ENCODE peak calls at places on chromosomes 16 and 17, in four cellular contexts. One of them, this sample, is unnamed.

GRCh38 chr16:30731411-30731810 is 16.8 kb upstream of the PHKG2 start:
- DNase-seq in K562: no peak
- DNase-seq in GM12892: no peak
- DNase-seq in GM12878: no peak
- DNase-seq in this sample: no peak

GRCh38 chr17:78046923-78047322 is 81.6 kb downstream of the TMC6 start:
- DNase-seq in K562: no peak
- DNase-seq in GM12892: no peak
- DNase-seq in GM12878: no peak
- DNase-seq in this sample: no peak

GRCh38 chr16:55775857-55776256 is 57.0 kb downstream of the CES1 start:
- DNase-seq in K562: no peak
- DNase-seq in GM12892: no peak
- DNase-seq in GM12878: no peak
- DNase-seq in this sample: no peak

GRCh38 chr16:85722066-85722465 is 28.8 kb downstream of the C16orf74 start:
- DNase-seq in K562: no peak
- DNase-seq in GM12892: no peak
- DNase-seq in GM12878: no peak
- DNase-seq in this sample: no peak

GRCh38 chr17:14330492-14330920 is 29.6 kb downstream of the HS3ST3B1 start:
- DNase-seq in K562: no peak
- DNase-seq in GM12892: no peak
- DNase-seq in GM12878: no peak
- DNase-seq in this sample: no peak

GRCh38 chr16:71569621-71570020 is 7.3 kb downstream of the TAT start:
- DNase-seq in K562: no peak
- DNase-seq in GM12892: no peak
- DNase-seq in GM12878: no peak
- DNase-seq in this sample: no peak

GRCh38 chr17:55421179-55421934 is at the start of gene MMD:
- DNase-seq in K562: peak
- DNase-seq in GM12892: no peak
- DNase-seq in GM12878: no peak
- DNase-seq in this sample: peak

GRCh38 chr17:69945698-69946185 is 129.3 kb upstream of the KCNJ16 start:
- DNase-seq in K562: no peak
- DNase-seq in GM12892: no peak
- DNase-seq in GM12878: no peak
- DNase-seq in this sample: no peak

GRCh38 chr16:10219742-10220141 is 37.5 kb upstream of the GRIN2A start:
- DNase-seq in K562: no peak
- DNase-seq in GM12892: no peak
- DNase-seq in GM12878: no peak
- DNase-seq in this sample: no peak

GRCh38 chr16:68300736-68301459 is 9.8 kb downstream of the SLC7A6OS start:
- DNase-seq in K562: no peak
- DNase-seq in GM12892: no peak
- DNase-seq in GM12878: no peak
- DNase-seq in this sample: no peak

GRCh38 chr17:2904135-2904534 is 107.9 kb downstream of the RAP1GAP2 start:
- DNase-seq in K562: no peak
- DNase-seq in GM12892: no peak
- DNase-seq in GM12878: no peak
- DNase-seq in this sample: no peak

GRCh38 chr16:50830698-50831097 is 88.8 kb downstream of the CYLD start:
- DNase-seq in K562: no peak
- DNase-seq in GM12892: no peak
- DNase-seq in GM12878: no peak
- DNase-seq in this sample: no peak

GRCh38 chr17:5500804-5501391 is 14.5 kb downstream of the MIS12 start:
- DNase-seq in K562: no peak
- DNase-seq in GM12892: peak
- DNase-seq in GM12878: no peak
- DNase-seq in this sample: peak

GRCh38 chr17:73325527-73325842 is 13.7 kb upstream of the CDC42EP4 start:
- DNase-seq in K562: no peak
- DNase-seq in GM12892: no peak
- DNase-seq in GM12878: no peak
- DNase-seq in this sample: no peak

GRCh38 chr17:44768505-44769142 is 9.8 kb downstream of the ADAM11 start:
- DNase-seq in K562: no peak
- DNase-seq in GM12892: no peak
- DNase-seq in GM12878: no peak
- DNase-seq in this sample: no peak

GRCh38 chr16:84406006-84406963 is 37.9 kb downstream of the ATP2C2 start:
- DNase-seq in K562: peak
- DNase-seq in GM12892: no peak
- DNase-seq in GM12878: no peak
- DNase-seq in this sample: no peak

GRCh38 chr16:31712064-31712540 is 161.5 kb upstream of the ZNF267 start:
- DNase-seq in K562: peak
- DNase-seq in GM12892: no peak
- DNase-seq in GM12878: no peak
- DNase-seq in this sample: no peak

GRCh38 chr16:72848759-72849664 is 198.9 kb downstream of the ZFHX3 start:
- DNase-seq in K562: no peak
- DNase-seq in GM12892: no peak
- DNase-seq in GM12878: no peak
- DNase-seq in this sample: no peak

GRCh38 chr17:57946798-57947358 is 8.3 kb downstream of the CUEDC1 start:
- DNase-seq in K562: no peak
- DNase-seq in GM12892: peak
- DNase-seq in GM12878: peak
- DNase-seq in this sample: peak

GRCh38 chr16:88810868-88811599 is 694 bp downstream of the APRT start:
- DNase-seq in K562: no peak
- DNase-seq in GM12892: peak
- DNase-seq in GM12878: no peak
- DNase-seq in this sample: peak

GRCh38 chr16:84842516-84843148 is 22.8 kb downstream of the CRISPLD2 start:
- DNase-seq in K562: no peak
- DNase-seq in GM12892: no peak
- DNase-seq in GM12878: no peak
- DNase-seq in this sample: no peak

GRCh38 chr16:56931253-56931768 is 631 bp upstream of the HERPUD1 start:
- DNase-seq in K562: no peak
- DNase-seq in GM12892: peak
- DNase-seq in GM12878: peak
- DNase-seq in this sample: no peak

GRCh38 chr17:31556969-31557620 is 165.6 kb downstream of the RAB11FIP4 start:
- DNase-seq in K562: no peak
- DNase-seq in GM12892: no peak
- DNase-seq in GM12878: no peak
- DNase-seq in this sample: no peak

GRCh38 chr16:68539704-68540370 is 746 bp downstream of the ZFP90 start:
- DNase-seq in K562: no peak
- DNase-seq in GM12892: no peak
- DNase-seq in GM12878: no peak
- DNase-seq in this sample: no peak

GRCh38 chr16:77657016-77657415 is 65.3 kb upstream of the NUDT7 start:
- DNase-seq in K562: peak
- DNase-seq in GM12892: no peak
- DNase-seq in GM12878: no peak
- DNase-seq in this sample: no peak

GRCh38 chr17:50587571-50587970 is 27.1 kb downstream of the CACNA1G start:
- DNase-seq in K562: no peak
- DNase-seq in GM12892: no peak
- DNase-seq in GM12878: no peak
- DNase-seq in this sample: no peak

GRCh38 chr17:65785109-65785508 is 223.7 kb upstream of the AXIN2 start:
- DNase-seq in K562: no peak
- DNase-seq in GM12892: no peak
- DNase-seq in GM12878: no peak
- DNase-seq in this sample: no peak

GRCh38 chr17:46764709-46765401 is 53.6 kb downstream of the WNT3 start:
- DNase-seq in K562: peak
- DNase-seq in GM12892: no peak
- DNase-seq in GM12878: no peak
- DNase-seq in this sample: no peak

GRCh38 chr16:30921748-30922419 is 1.5 kb upstream of the FBXL19 start:
- DNase-seq in K562: peak
- DNase-seq in GM12892: peak
- DNase-seq in GM12878: peak
- DNase-seq in this sample: peak

GRCh38 chr16:4651842-4652241 is 27.2 kb downstream of the MGRN1 start:
- DNase-seq in K562: no peak
- DNase-seq in GM12892: no peak
- DNase-seq in GM12878: no peak
- DNase-seq in this sample: no peak

GRCh38 chr16:56355221-56355620 is 70.1 kb downstream of the AMFR start:
- DNase-seq in K562: no peak
- DNase-seq in GM12892: no peak
- DNase-seq in GM12878: no peak
- DNase-seq in this sample: no peak

GRCh38 chr17:74610108-74610507 is 13.4 kb downstream of the CD300E start:
- DNase-seq in K562: no peak
- DNase-seq in GM12892: no peak
- DNase-seq in GM12878: no peak
- DNase-seq in this sample: no peak

GRCh38 chr17:16952401-16952800 is 19.5 kb downstream of the TNFRSF13B start:
- DNase-seq in K562: no peak
- DNase-seq in GM12892: no peak
- DNase-seq in GM12878: no peak
- DNase-seq in this sample: no peak

GRCh38 chr16:2967211-2967631 is 1.9 kb upstream of the PAQR4 start:
- DNase-seq in K562: no peak
- DNase-seq in GM12892: no peak
- DNase-seq in GM12878: no peak
- DNase-seq in this sample: no peak

GRCh38 chr17:77473615-77474226 is 333.0 kb downstream of the SEC14L1 start:
- DNase-seq in K562: no peak
- DNase-seq in GM12892: no peak
- DNase-seq in GM12878: no peak
- DNase-seq in this sample: no peak

GRCh38 chr16:25478476-25478875 is 213.3 kb upstream of the HS3ST4 start:
- DNase-seq in K562: no peak
- DNase-seq in GM12892: no peak
- DNase-seq in GM12878: no peak
- DNase-seq in this sample: no peak

GRCh38 chr16:25481636-25482035 is 210.1 kb upstream of the HS3ST4 start:
- DNase-seq in K562: no peak
- DNase-seq in GM12892: no peak
- DNase-seq in GM12878: no peak
- DNase-seq in this sample: no peak
- TF ChIP-seq TAF1 in K562: no peak
- TF ChIP-seq TAF1 in GM12892: no peak
- TF ChIP-seq TAF1 in GM12878: no peak
- TF ChIP-seq TAF1 in this sample: no peak

GRCh38 chr16:16082255-16082654 is 132.8 kb downstream of the ABCC1 start:
- DNase-seq in K562: no peak
- DNase-seq in GM12892: no peak
- DNase-seq in GM12878: no peak
- DNase-seq in this sample: no peak

GRCh38 chr16:16084874-16085273 is 135.5 kb downstream of the ABCC1 start:
- DNase-seq in K562: no peak
- DNase-seq in GM12892: no peak
- DNase-seq in GM12878: no peak
- DNase-seq in this sample: no peak

GRCh38 chr16:16086653-16087446 is 136.4 kb downstream of the ABCC6 start:
- DNase-seq in K562: no peak
- DNase-seq in GM12892: no peak
- DNase-seq in GM12878: no peak
- DNase-seq in this sample: no peak

GRCh38 chr16:16080465-16081065 is 131.1 kb downstream of the ABCC1 start:
- DNase-seq in K562: no peak
- DNase-seq in GM12892: no peak
- DNase-seq in GM12878: no peak
- DNase-seq in this sample: no peak

GRCh38 chr16:16083421-16084156 is 134.2 kb downstream of the ABCC1 start:
- DNase-seq in K562: peak
- DNase-seq in GM12892: no peak
- DNase-seq in GM12878: no peak
- DNase-seq in this sample: no peak
- TF ChIP-seq TAF1 in K562: no peak
- TF ChIP-seq TAF1 in GM12892: no peak
- TF ChIP-seq TAF1 in GM12878: no peak
- TF ChIP-seq TAF1 in this sample: no peak

GRCh38 chr17:40350410-40351184 is 13.9 kb downstream of the GJD3 start:
- DNase-seq in K562: no peak
- DNase-seq in GM12892: no peak
- DNase-seq in GM12878: no peak
- DNase-seq in this sample: no peak

GRCh38 chr17:40348136-40348504 is 16.4 kb downstream of the GJD3 start:
- DNase-seq in K562: no peak
- DNase-seq in GM12892: no peak
- DNase-seq in GM12878: no peak
- DNase-seq in this sample: no peak

GRCh38 chr17:40349477-40350409 is 14.8 kb downstream of the GJD3 start:
- DNase-seq in K562: no peak
- DNase-seq in GM12892: no peak
- DNase-seq in GM12878: no peak
- DNase-seq in this sample: no peak

GRCh38 chr17:40347319-40348135 is 17.0 kb downstream of the GJD3 start:
- DNase-seq in K562: no peak
- DNase-seq in GM12892: no peak
- DNase-seq in GM12878: no peak
- DNase-seq in this sample: no peak

DNA sequence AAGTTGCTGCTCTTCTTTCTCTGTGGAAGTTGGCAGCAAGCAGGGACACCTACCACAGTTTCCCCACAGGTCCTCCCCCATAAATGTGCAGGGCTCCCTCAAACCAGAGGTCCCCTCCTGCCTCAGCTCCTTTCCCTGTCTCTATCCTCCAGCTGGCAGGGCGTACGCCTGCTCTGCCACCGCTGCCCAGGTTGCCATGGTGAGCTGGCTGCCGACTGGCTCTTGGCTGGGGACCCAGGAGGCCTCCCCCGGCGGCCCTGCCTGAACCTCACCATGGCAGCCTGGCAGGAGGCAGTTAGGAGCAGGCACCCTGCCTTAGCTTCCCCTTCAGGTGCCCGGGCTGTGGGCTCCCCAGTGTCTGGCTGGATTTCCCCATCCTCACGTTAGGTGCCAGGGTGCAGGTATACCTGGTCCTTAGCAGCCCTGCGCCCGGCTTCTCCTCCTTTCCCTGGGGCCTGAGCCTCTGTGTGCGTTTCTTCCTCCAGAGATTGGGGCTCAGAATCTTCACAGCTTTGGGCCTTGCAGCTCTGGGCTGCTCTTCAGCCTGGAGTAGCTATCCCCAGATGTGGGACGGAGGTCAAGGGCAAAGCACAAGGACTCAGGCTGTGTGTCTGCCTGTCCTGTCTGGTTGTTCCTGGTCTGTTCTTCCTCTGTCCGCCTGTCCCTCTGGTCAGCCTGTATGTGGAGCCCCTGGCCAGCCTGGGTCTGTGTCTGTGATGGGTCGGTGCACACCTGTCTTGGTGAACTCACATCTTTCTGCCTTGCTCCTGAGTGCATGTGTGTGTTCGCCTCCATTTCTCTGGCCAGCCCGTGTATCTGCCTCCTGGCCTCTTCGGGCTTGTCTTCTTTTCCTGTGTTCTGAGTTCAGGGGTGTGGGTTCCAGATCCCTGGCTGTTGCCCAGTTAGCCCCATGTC is 15.7 kb downstream of the GJD3 start:
- DNase-seq in K562: no peak
- DNase-seq in GM12892: no peak
- DNase-seq in GM12878: no peak
- DNase-seq in this sample: no peak
- TF ChIP-seq TAF1 in K562: no peak
- TF ChIP-seq TAF1 in GM12892: no peak
- TF ChIP-seq TAF1 in GM12878: no peak
- TF ChIP-seq TAF1 in this sample: no peak

GRCh38 chr16:1296688-1297412 is 12.6 kb upstream of the UBE2I start:
- DNase-seq in K562: no peak
- DNase-seq in GM12892: no peak
- DNase-seq in GM12878: no peak
- DNase-seq in this sample: no peak
- TF ChIP-seq TAF1 in K562: no peak
- TF ChIP-seq TAF1 in GM12892: no peak
- TF ChIP-seq TAF1 in GM12878: no peak
- TF ChIP-seq TAF1 in this sample: no peak